ENCODE peak calls at places on chromosomes 7 and 10, in four cellular contexts. V, M, D and A are unnamed samples.

GRCh38 chr10:13439771-13440708 is 88.8 kb downstream of the BEND7 start:
- DNase-seq in V (peak), M (peak), D (peak), A (peak)

GRCh38 chr10:26621889-26622681 is 75.4 kb upstream of the PDSS1 start:
- DNase-seq in V (peak), M (peak), D (no peak), A (peak)

GRCh38 chr7:142899661-142900060 is 14.1 kb upstream of the TRPV6 start:
- DNase-seq in V (no peak), M (no peak), D (no peak), A (no peak)

GRCh38 chr7:144398911-144399310 is 4.6 kb downstream of the NOBOX start:
- DNase-seq in V (no peak), M (no peak), D (no peak), A (no peak)

GRCh38 chr7:141511370-141512335 is 39.6 kb upstream of the AGK start:
- DNase-seq in V (no peak), M (no peak), D (peak), A (peak)

GRCh38 chr7:137886706-137887105 is 39.9 kb upstream of the DGKI start:
- DNase-seq in V (no peak), M (no peak), D (no peak), A (no peak)

GRCh38 chr10:30553625-30554442 is 75.7 kb downstream of the LYZL2 start:
- DNase-seq in V (no peak), M (peak), D (no peak), A (no peak)

GRCh38 chr7:75963383-75963995 is 30.9 kb downstream of the TMEM120A start:
- DNase-seq in V (no peak), M (no peak), D (no peak), A (no peak)

GRCh38 chr10:14736043-14736442 is 38.7 kb downstream of the FAM107B start:
- DNase-seq in V (no peak), M (no peak), D (no peak), A (peak)

GRCh38 chr10:48533951-48534720 is 70.7 kb downstream of the ARHGAP22 start:
- DNase-seq in V (no peak), M (no peak), D (no peak), A (no peak)